ENCODE peak calls at places on chromosomes 1 and 21, in seven cellular contexts. L is IMR-90, N is K562, R is HepG2, D is HCT116, E is H1, G is GM12878. B is an unnamed sample.

GRCh38 chr1:94888201-94888600 is 38.7 kb downstream of the CNN3 start:
- DNase-seq in L (no peak), N (no peak), R (no peak), D (no peak), E (no peak), G (no peak), B (no peak)

GRCh38 chr1:10678395-10678794 is 118.1 kb downstream of the CASZ1 start:
- DNase-seq in L (no peak), N (no peak), R (no peak), D (no peak), E (no peak), G (no peak), B (no peak)

GRCh38 chr1:21801100-21801499 is 11.0 kb upstream of the LDLRAD2 start:
- DNase-seq in L (peak), N (peak), R (no peak), D (no peak), E (no peak), G (no peak), B (no peak)

GRCh38 chr1:116724765-116725375 is 29.4 kb upstream of the CD2 start:
- DNase-seq in L (peak), N (peak), R (peak), D (peak), E (no peak), G (no peak), B (peak)

GRCh38 chr1:12076425-12077005 is 13.4 kb downstream of the TNFRSF8 start:
- DNase-seq in L (no peak), N (no peak), R (no peak), D (no peak), E (no peak), G (no peak), B (no peak)

GRCh38 chr1:228141082-228141870 is 1.2 kb downstream of the GUK1 start:
- DNase-seq in L (peak), N (no peak), R (no peak), D (no peak), E (no peak), G (no peak), B (no peak)

GRCh38 chr1:46556822-46557221 is 5.4 kb upstream of the KNCN start:
- DNase-seq in L (peak), N (no peak), R (no peak), D (peak), E (no peak), G (no peak), B (no peak)

GRCh38 chr1:38608202-38608864 is 251.2 kb downstream of the RRAGC start:
- DNase-seq in L (peak), N (peak), R (peak), D (peak), E (peak), G (no peak), B (no peak)

GRCh38 chr21:17819114-17819877 is at the start of gene C21orf91:
- DNase-seq in L (peak), N (peak), R (peak), D (peak), E (peak), G (peak), B (peak)

GRCh38 chr1:230858918-230859819 is 9.2 kb downstream of the C1orf198 start:
- DNase-seq in L (peak), N (no peak), R (no peak), D (no peak), E (no peak), G (no peak), B (no peak)

GRCh38 chr1:43766818-43767525 is 59.6 kb downstream of the ST3GAL3 start:
- DNase-seq in L (peak), N (no peak), R (no peak), D (no peak), E (no peak), G (peak), B (no peak)

GRCh38 chr21:17900990-17901385 is 81.8 kb upstream of the C21orf91 start:
- DNase-seq in L (no peak), N (no peak), R (no peak), D (no peak), E (no peak), G (no peak), B (no peak)

GRCh38 chr21:34499116-34499515 is 12.9 kb downstream of the KCNE1 start:
- DNase-seq in L (no peak), N (no peak), R (no peak), D (no peak), E (no peak), G (no peak), B (no peak)

GRCh38 chr1:187762109-187762508 is 933.4 kb downstream of the PLA2G4A start:
- DNase-seq in L (peak), N (no peak), R (no peak), D (no peak), E (no peak), G (no peak), B (no peak)

GRCh38 chr21:38914531-38915385 is 109.0 kb downstream of the ETS2 start:
- DNase-seq in L (peak), N (no peak), R (peak), D (peak), E (no peak), G (no peak), B (no peak)

GRCh38 chr21:33078907-33079582 is 9.1 kb downstream of the OLIG1 start:
- DNase-seq in L (peak), N (peak), R (peak), D (peak), E (no peak), G (peak), B (peak)

GRCh38 chr1:165075725-165076370 is 280.7 kb downstream of the LMX1A start:
- DNase-seq in L (peak), N (peak), R (peak), D (no peak), E (no peak), G (no peak), B (peak)

GRCh38 chr1:227885648-227886502 is 61.9 kb downstream of the WNT9A start:
- DNase-seq in L (peak), N (peak), R (no peak), D (peak), E (no peak), G (no peak), B (peak)

GRCh38 chr1:239386453-239387303 is at the start of gene CHRM3:
- DNase-seq in L (no peak), N (no peak), R (no peak), D (no peak), E (peak), G (no peak), B (peak)

GRCh38 chr21:37765501-37765900 is 150.8 kb downstream of the KCNJ6 start:
- DNase-seq in L (no peak), N (no peak), R (no peak), D (no peak), E (no peak), G (no peak), B (no peak)

GRCh38 chr1:32763221-32763620 is 53.9 kb downstream of the YARS1 start:
- DNase-seq in L (no peak), N (no peak), R (no peak), D (no peak), E (no peak), G (no peak), B (no peak)

GRCh38 chr1:160143695-160144094 is 7.7 kb upstream of the ATP1A4 start:
- DNase-seq in L (no peak), N (no peak), R (no peak), D (no peak), E (no peak), G (no peak), B (no peak)
- TF ChIP-seq CEBPB in L (no peak), N (no peak), R (no peak), D (no peak), E (no peak), G (no peak), B (no peak)

DNA sequence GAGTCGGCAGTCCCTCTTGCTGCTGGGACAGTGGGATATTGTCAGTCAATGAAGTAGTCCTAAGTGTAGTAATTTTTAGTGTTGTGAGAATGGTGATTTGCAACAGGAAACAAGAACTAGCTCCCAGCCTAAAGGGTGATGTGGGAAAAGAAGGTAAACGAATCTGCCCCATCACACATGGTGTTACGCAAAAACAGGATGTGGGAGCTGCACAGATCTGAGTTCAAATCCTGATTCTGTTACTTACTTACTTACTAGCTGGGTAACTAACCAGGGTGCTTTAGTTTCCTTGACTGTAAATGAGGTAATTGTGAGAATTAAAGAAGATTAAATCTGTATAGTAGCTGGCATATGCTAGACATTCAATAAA is 22.3 kb downstream of the NAV1 start:
- DNase-seq in L (peak), N (no peak), R (no peak), D (no peak), E (no peak), G (no peak), B (no peak)
- TF ChIP-seq CEBPB in L (peak), N (peak), R (no peak), D (no peak), E (no peak), G (no peak), B (no peak)

DNA sequence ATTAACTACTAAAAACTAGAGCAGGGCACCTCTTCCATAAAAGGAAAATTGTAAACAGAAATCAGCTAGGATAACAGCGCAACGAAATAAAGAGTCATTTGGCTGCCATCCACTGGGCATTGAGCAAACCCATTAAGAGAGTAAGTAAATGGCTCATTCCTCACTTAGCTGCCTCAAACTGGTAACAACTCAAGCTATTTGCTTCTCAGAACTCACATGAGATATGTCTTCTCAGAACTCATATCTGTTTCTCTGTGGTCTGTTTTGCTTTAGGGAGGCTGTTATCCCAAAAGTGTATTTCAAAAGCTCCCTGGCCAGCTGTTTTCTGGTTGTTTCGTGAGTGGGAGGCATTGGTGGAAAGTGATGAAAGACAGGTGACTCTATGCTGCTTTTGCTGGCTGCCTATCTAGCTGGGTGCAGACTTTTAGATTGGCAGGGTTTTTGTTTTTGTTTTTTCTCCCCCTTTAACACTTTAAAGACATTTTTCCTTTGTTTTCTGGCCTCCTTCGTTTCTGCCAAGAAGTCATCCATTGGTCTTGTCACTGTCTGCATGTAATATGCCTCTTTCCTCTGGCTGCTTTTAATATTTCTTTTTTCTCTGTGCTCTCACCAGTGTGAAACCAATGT is 269.2 kb upstream of the RGS18 start:
- DNase-seq in L (peak), N (peak), R (no peak), D (no peak), E (no peak), G (no peak), B (no peak)
- TF ChIP-seq CEBPB in L (no peak), N (peak), R (no peak), D (no peak), E (no peak), G (no peak), B (no peak)

GRCh38 chr1:216216304-216216703 is 206.9 kb downstream of the USH2A start:
- DNase-seq in L (no peak), N (no peak), R (no peak), D (no peak), E (no peak), G (no peak), B (no peak)

GRCh38 chr1:216224233-216224632 is 199.0 kb downstream of the USH2A start:
- DNase-seq in L (no peak), N (no peak), R (peak), D (no peak), E (no peak), G (no peak), B (no peak)

GRCh38 chr1:216223521-216223920 is 199.7 kb downstream of the USH2A start:
- DNase-seq in L (peak), N (no peak), R (no peak), D (no peak), E (no peak), G (no peak), B (no peak)

GRCh38 chr1:216222302-216222701 is 200.9 kb downstream of the USH2A start:
- DNase-seq in L (peak), N (no peak), R (no peak), D (no peak), E (no peak), G (no peak), B (no peak)

DNA sequence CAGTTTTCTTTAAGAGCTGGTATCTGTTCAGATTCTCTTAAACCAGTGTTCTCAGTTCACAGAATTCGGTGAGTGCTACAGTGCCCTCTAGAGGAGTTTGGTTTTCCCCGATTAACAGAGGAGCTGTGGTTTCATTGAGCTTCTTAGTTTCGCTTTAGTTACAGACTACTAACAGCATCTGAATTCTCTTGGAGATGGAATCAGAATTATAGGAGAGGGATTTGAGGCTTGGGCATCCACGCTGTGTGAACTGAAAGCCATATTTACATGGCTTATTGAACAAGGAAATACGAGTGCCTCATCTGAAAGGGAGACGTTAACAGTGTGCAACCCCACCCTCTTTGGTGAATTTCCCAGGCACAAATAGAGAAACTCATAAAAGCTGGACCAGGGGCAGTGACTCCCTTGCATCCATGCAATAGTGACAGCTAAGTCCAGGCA is 202.0 kb downstream of the USH2A start:
- DNase-seq in L (peak), N (no peak), R (peak), D (peak), E (peak), G (peak), B (peak)
- TF ChIP-seq CEBPB in L (no peak), N (no peak), R (no peak), D (no peak), E (no peak), G (no peak), B (no peak)

GRCh38 chr1:244918422-244919319 is 54.3 kb upstream of the HNRNPU start:
- DNase-seq in L (peak), N (peak), R (no peak), D (no peak), E (no peak), G (no peak), B (peak)
- TF ChIP-seq CEBPB in L (no peak), N (no peak), R (no peak), D (no peak), E (no peak), G (no peak), B (no peak)

GRCh38 chr1:36864182-36865079 is 169.9 kb downstream of the GRIK3 start:
- DNase-seq in L (no peak), N (peak), R (no peak), D (peak), E (no peak), G (no peak), B (no peak)
- TF ChIP-seq CEBPB in L (no peak), N (peak), R (no peak), D (no peak), E (peak), G (no peak), B (no peak)

GRCh38 chr1:236020359-236021000 is 44.4 kb downstream of the NID1 start:
- DNase-seq in L (no peak), N (no peak), R (no peak), D (no peak), E (no peak), G (no peak), B (no peak)
- TF ChIP-seq CEBPB in L (no peak), N (no peak), R (no peak), D (no peak), E (no peak), G (no peak), B (no peak)

GRCh38 chr1:6221210-6221784 is 14.5 kb downstream of the ICMT start:
- DNase-seq in L (no peak), N (no peak), R (no peak), D (no peak), E (no peak), G (no peak), B (no peak)

GRCh38 chr1:6225651-6226050 is 10.1 kb downstream of the ICMT start:
- DNase-seq in L (no peak), N (no peak), R (no peak), D (no peak), E (no peak), G (no peak), B (no peak)

GRCh38 chr1:6222644-6223043 is 13.1 kb downstream of the ICMT start:
- DNase-seq in L (peak), N (no peak), R (no peak), D (no peak), E (no peak), G (no peak), B (no peak)

GRCh38 chr1:6224733-6225132 is 11.0 kb downstream of the ICMT start:
- DNase-seq in L (no peak), N (no peak), R (no peak), D (no peak), E (no peak), G (no peak), B (no peak)

GRCh38 chr1:6223617-6224016 is 12.1 kb downstream of the ICMT start:
- DNase-seq in L (no peak), N (no peak), R (no peak), D (no peak), E (no peak), G (no peak), B (no peak)
- TF ChIP-seq CEBPB in L (no peak), N (no peak), R (no peak), D (no peak), E (no peak), G (no peak), B (no peak)